ENCODE peak calls at places on chromosomes 2 and 18, in four cellular contexts. P is brain microvascular endothelial cell, R is neural progenitor cell, X is tibial nerve. G is an unnamed sample. For H3K36me3, the result is how much of the 10 kb centered on the place peaks cover.

GRCh38 chr2:10493636-10494281 is 45.6 kb upstream of the ODC1 start:
- DNase-seq in P (peak), R (no peak), X (no peak), G (peak)

GRCh38 chr2:172772637-172773036 is 37.0 kb downstream of the RAPGEF4 start:
- DNase-seq in P (peak), R (no peak), X (no peak), G (no peak)

GRCh38 chr2:12928197-12928596 is 211.5 kb downstream of the TRIB2 start:
- DNase-seq in P (peak), R (no peak), X (no peak), G (peak)

GRCh38 chr2:79876430-79876829 is 363.6 kb downstream of the CTNNA2 start:
- DNase-seq in P (peak), R (peak), X (no peak), G (no peak)

GRCh38 chr2:174967693-174968260 is 37.4 kb downstream of the CHN1 start:
- DNase-seq in P (no peak), R (no peak), X (no peak), G (no peak)

GRCh38 chr18:25517881-25518715 is 166.1 kb upstream of the ZNF521 start:
- DNase-seq in P (no peak), R (peak), X (no peak), G (peak)

GRCh38 chr2:102241616-102242260 is 54.9 kb downstream of the IL1RL2 start:
- DNase-seq in P (no peak), R (no peak), X (no peak), G (no peak)

GRCh38 chr2:28047698-28048097 is 157.2 kb downstream of the BABAM2 start:
- DNase-seq in P (peak), R (no peak), X (no peak), G (no peak)

GRCh38 chr2:203934006-203934632 is 2.4 kb upstream of the ICOS start:
- DNase-seq in P (no peak), R (no peak), X (no peak), G (no peak)

GRCh38 chr2:170022692-170023091 is 155.3 kb upstream of the MYO3B start:
- DNase-seq in P (peak), R (no peak), X (no peak), G (peak)

GRCh38 chr2:69041214-69041613 is 28.2 kb downstream of the ANTXR1 start:
- DNase-seq in P (no peak), R (no peak), X (no peak), G (no peak)

GRCh38 chr2:148282201-148282600 is 261.3 kb downstream of the MBD5 start:
- DNase-seq in P (no peak), R (no peak), X (no peak), G (no peak)

GRCh38 chr2:240463866-240464481 is 28.5 kb downstream of the GPC1 start:
- DNase-seq in P (no peak), R (no peak), X (peak), G (no peak)

GRCh38 chr2:207200136-207200535 is 34.4 kb upstream of the KLF7 start:
- DNase-seq in P (no peak), R (peak), X (no peak), G (no peak)

GRCh38 chr2:233501198-233502076 is 65.1 kb downstream of the USP40 start:
- DNase-seq in P (peak), R (no peak), X (no peak), G (no peak)

GRCh38 chr18:9536354-9537152 is 61.2 kb downstream of the RALBP1 start:
- DNase-seq in P (peak), R (no peak), X (no peak), G (no peak)

GRCh38 chr2:137964859-137965459 is 686 bp downstream of the HNMT start:
- DNase-seq in P (no peak), R (no peak), X (no peak), G (no peak)
- H3K4me3 ChIP-seq in P (peak), R (peak), X (peak), G (no peak)

GRCh38 chr2:159226608-159227007 is 59.9 kb downstream of the WDSUB1 start:
- DNase-seq in P (no peak), R (no peak), X (no peak), G (no peak)
- H3K36me3 ChIP-seq in P (half or more), R (under half), X (under half), G (under half)

GRCh38 chr18:12745095-12745820 is 42.4 kb downstream of the PSMG2 start:
- DNase-seq in P (no peak), R (no peak), X (no peak), G (no peak)

GRCh38 chr18:12744103-12744502 is 41.3 kb downstream of the PSMG2 start:
- DNase-seq in P (peak), R (no peak), X (no peak), G (no peak)

GRCh38 chr18:12741351-12741750 is 38.5 kb downstream of the PSMG2 start:
- DNase-seq in P (peak), R (no peak), X (no peak), G (no peak)

GRCh38 chr18:12737243-12737902 is 34.5 kb downstream of the PSMG2 start:
- DNase-seq in P (no peak), R (no peak), X (no peak), G (no peak)

DNA sequence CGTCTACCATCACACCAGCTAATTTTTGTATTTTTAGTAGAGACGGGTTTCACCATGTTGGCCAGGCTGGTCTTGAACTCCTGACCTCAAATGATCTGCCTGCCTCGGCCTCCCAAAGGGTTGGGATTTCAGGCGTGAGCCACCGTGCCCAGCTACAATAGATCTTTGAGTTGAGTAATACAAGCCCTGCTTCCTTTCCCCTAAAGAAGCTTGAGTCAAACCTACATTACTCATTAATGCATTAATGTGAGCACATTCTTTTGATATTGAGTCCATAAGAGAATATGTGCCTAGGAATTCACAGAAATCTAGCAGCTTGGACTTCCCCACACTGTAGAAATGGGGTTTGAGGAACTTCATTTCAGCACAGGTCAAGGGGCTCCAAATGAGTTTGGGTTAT is 39.6 kb downstream of the PSMG2 start:
- DNase-seq in P (peak), R (no peak), X (no peak), G (no peak)
- H3K4me3 ChIP-seq in P (no peak), R (no peak), X (no peak), G (no peak)

GRCh38 chr2:235541016-235541415 is 47.2 kb downstream of the AGAP1 start:
- DNase-seq in P (no peak), R (no peak), X (no peak), G (no peak)

GRCh38 chr2:235543851-235544686 is 50.2 kb downstream of the AGAP1 start:
- DNase-seq in P (no peak), R (no peak), X (no peak), G (no peak)

GRCh38 chr2:235541838-235542549 is 48.2 kb downstream of the AGAP1 start:
- DNase-seq in P (no peak), R (no peak), X (no peak), G (no peak)

GRCh38 chr2:235543126-235543750 is 49.4 kb downstream of the AGAP1 start:
- DNase-seq in P (no peak), R (no peak), X (no peak), G (peak)

DNA sequence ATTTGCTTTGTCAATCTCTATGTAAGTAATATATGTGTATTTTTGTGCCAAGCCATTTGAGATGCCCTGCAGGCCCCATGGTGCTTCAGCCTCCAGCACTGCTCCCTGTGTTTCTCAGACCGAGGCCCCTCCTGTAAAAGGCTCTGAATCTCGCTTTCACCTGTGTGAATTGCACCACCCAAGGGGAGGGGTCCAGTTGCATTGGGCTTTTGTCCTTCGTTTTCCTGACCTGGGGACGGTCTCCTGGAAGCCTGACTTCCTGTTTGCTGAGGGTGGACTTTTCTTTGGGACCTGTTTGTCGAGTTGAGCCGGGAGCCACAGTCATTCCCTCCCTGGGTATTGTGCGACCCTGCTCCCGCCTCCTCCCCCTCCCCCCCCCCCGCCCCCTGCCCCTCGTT is 48.9 kb downstream of the AGAP1 start:
- DNase-seq in P (no peak), R (no peak), X (no peak), G (no peak)
- H3K36me3 ChIP-seq in P (under half), R (under half), X (under half), G (under half)

GRCh38 chr2:66582364-66582974 is 147.5 kb downstream of the MEIS1 start:
- DNase-seq in P (no peak), R (no peak), X (no peak), G (no peak)
- H3K4me3 ChIP-seq in P (no peak), R (peak), X (no peak), G (no peak)

GRCh38 chr2:105384861-105385260 is 14.0 kb downstream of the FHL2 start:
- DNase-seq in P (no peak), R (no peak), X (no peak), G (no peak)
- H3K36me3 ChIP-seq in P (half or more), R (under half), X (under half), G (half or more)

DNA sequence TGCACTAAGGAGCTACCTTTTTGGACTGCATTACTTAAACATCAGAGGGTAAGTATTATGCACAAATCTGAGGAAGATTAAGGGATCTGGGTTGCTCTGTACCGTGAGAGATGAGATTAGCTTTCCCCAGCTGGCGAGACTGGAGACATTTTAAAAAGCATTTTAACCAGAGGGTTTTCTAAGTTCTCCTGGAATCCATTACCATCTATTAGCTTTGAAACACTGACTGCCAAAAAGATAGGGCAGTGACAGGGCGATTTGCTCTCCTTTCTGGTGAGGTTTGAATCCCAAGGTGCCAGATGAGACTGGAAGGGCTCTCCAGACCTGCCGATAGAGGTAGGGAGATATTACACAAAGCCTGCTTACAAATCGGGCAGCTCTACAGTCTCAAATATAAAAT is 63.3 kb downstream of the LYPD6 start:
- DNase-seq in P (no peak), R (no peak), X (no peak), G (no peak)
- H3K4me3 ChIP-seq in P (no peak), R (no peak), X (no peak), G (no peak)

DNA sequence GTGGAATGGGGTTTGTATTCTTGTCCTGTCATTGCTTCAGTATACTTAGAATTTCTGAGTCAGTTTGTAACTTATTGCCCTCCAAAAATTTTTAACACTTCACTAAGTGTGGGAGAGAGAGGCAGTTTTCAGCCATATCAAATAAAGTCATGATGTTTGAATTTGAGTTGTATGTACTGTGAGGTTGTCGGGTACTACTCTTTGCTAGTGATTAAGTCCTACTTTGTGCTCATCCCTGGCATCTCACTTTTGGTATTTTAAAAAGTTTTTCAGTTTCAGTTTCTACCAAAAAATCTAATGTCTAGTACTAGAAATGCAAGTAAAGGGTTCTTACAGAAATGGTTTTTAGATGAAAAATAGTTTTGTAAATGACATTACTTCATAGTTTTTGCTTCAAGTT is 40.7 kb downstream of the EIF5B start:
- DNase-seq in P (no peak), R (no peak), X (no peak), G (no peak)
- H3K36me3 ChIP-seq in P (under half), R (under half), X (under half), G (half or more)

GRCh38 chr18:22165603-22166069 is 3.8 kb upstream of the GATA6 start:
- DNase-seq in P (no peak), R (peak), X (no peak), G (no peak)

GRCh38 chr18:22166070-22166972 is 3.1 kb upstream of the GATA6 start:
- DNase-seq in P (no peak), R (peak), X (no peak), G (peak)

GRCh38 chr18:22163432-22163831 is 6.0 kb upstream of the GATA6 start:
- DNase-seq in P (no peak), R (no peak), X (no peak), G (no peak)

GRCh38 chr18:22164337-22165048 is 4.9 kb upstream of the GATA6 start:
- DNase-seq in P (no peak), R (no peak), X (no peak), G (no peak)

DNA sequence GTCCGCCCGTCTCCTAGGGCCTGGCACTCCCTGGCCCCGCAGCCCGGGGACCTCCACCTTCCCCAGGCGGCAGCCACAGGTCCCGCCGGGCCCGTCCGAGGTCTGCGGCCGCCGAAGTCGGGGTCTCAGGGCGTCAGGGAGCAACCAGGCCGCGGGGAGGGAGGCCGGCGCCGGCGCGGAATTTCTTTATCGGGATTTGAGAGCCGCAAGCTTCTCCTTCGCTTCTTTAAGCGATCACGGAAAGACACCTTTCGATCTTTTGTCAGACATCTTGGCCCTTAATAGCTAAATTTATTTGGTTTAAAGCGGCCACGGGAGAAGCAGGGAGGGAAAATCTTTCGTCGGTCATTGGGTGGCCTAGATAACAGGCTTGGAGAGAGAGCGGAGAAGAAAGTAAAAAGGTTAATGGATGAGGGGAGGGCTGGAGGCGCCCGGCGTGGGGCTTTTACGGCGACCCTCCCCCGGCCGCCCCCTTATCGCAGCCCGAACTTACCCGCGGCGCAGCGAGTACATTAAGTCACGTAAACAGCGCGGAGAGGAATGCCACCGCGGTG is 4.3 kb upstream of the GATA6 start:
- DNase-seq in P (no peak), R (peak), X (no peak), G (no peak)
- H3K4me3 ChIP-seq in P (no peak), R (peak), X (no peak), G (no peak)

G was measured in MG63.